ENCODE peak calls at places on chromosomes 4 and X, in eight cellular contexts. S is AG04449; V is HepG2; W is PC-3; I is cardiac muscle cell; P is IMR-90; E is tibial artery; K is CD8-positive, alpha-beta T cell. Q is an unnamed sample.
A peak's percentile ranks its signal among the peaks of the same experiment; 100 is the strongest.

GRCh38 chr4:26083987-26084386 is 170.0 kb downstream of the SMIM20 start:
- DNase-seq in W (peak; percentile 94), K (no peak), P (peak; percentile 95), V (no peak), I (peak; percentile 15), E (no peak), S (peak; percentile 63), Q (peak; percentile 95)

GRCh38 chr4:174592985-174593335 is 70.7 kb upstream of the HPGD start:
- DNase-seq in S (no peak), I (peak; percentile 21), W (peak; percentile 41), K (no peak), E (no peak), P (peak; percentile 12), V (no peak), Q (peak; percentile 35)

GRCh38 chr4:96407651-96408342 is 567.9 kb downstream of the PDHA2 start:
- DNase-seq in S (no peak), K (no peak), P (no peak), E (no peak), V (no peak), I (no peak), W (peak; percentile 8), Q (no peak)

GRCh38 chrX:21837056-21837455 is 2.4 kb upstream of the MBTPS2 start:
- DNase-seq in P (no peak), E (no peak), I (no peak), V (no peak), K (no peak), S (no peak), W (peak; percentile 6), Q (no peak)

GRCh38 chrX:129667412-129667811 is 12.7 kb upstream of the APLN start:
- DNase-seq in V (no peak), E (no peak), I (no peak), S (no peak), K (no peak), W (no peak), P (no peak), Q (no peak)

GRCh38 chrX:2710041-2710471 is 19.0 kb downstream of the CD99 start:
- DNase-seq in K (peak; percentile 22), I (no peak), S (peak; percentile 41), P (peak; percentile 88), E (peak; percentile 42), V (no peak), W (peak; percentile 76), Q (peak; percentile 88)

GRCh38 chr4:57109847-57110634 is at the start of gene IGFBP7:
- DNase-seq in I (peak; percentile 41), P (no peak), S (no peak), V (no peak), E (peak; percentile 69), W (no peak), K (no peak), Q (peak; percentile 50)

GRCh38 chrX:79325263-79325958 is 41.7 kb downstream of the ITM2A start:
- DNase-seq in E (no peak), S (no peak), I (no peak), P (no peak), K (peak; percentile 33), W (peak; percentile 5), V (no peak), Q (no peak)

GRCh38 chr4:74152841-74153240 is 5.1 kb upstream of the MTHFD2L start:
- DNase-seq in P (peak; percentile 40), S (no peak), I (no peak), K (no peak), E (no peak), V (no peak), W (no peak), Q (no peak)

GRCh38 chr4:9932771-9933170 is 88.5 kb downstream of the SLC2A9 start:
- DNase-seq in P (no peak), V (no peak), K (no peak), E (no peak), I (no peak), S (no peak), W (no peak), Q (no peak)

GRCh38 chr4:180052629-180053028 is 2190.6 kb upstream of the TENM3 start:
- DNase-seq in S (no peak), E (no peak), V (no peak), W (no peak), K (no peak), I (no peak), P (no peak), Q (no peak)

GRCh38 chr4:80185787-80186548 is 11.3 kb upstream of the PRDM8 start:
- DNase-seq in I (peak; percentile 30), S (no peak), V (no peak), P (peak; percentile 35), W (no peak), E (no peak), K (no peak), Q (no peak)

GRCh38 chrX:8235026-8235425 is 64.0 kb upstream of the VCX2 start:
- DNase-seq in K (no peak), I (no peak), S (no peak), E (no peak), W (peak; percentile 10), V (no peak), P (no peak), Q (no peak)

DNA sequence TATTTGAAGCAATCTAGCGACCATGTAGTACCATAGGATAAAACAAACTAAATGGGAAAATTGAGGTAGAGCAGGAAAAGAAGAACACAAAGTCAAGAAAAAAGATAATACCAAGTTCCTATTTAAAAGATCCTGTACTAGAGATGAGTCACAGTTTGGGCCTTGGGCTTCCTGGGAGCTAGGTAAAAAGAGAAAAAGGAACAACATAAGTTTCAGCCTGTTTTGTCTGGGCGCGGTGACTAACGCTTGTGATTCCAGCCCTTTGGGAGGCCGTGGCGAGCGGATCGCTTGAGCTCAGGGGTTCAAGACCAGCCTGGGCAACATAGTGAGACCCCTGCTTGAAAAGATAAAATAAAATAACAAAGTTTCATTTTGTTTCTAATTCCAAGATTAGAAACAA is 14.0 kb upstream of the TMEM156 start:
- DNase-seq in V (peak; percentile 41), K (peak; percentile 21), P (peak; percentile 54), I (no peak), E (no peak), S (no peak), W (peak; percentile 74), Q (peak; percentile 30)
- H3K4me3 ChIP-seq in V (peak overlapping the region; percentile 72), K (no peak overlapping the region), P (peak overlapping the region; percentile 93), I (no peak overlapping the region), E (peak overlapping the region; percentile 68), S (peak overlapping the region; percentile 66), W (peak overlapping the region; percentile 88), Q (peak overlapping the region; percentile 79)

GRCh38 chrX:55716937-55717336 is 612 bp upstream of the RRAGB start:
- DNase-seq in P (no peak), E (no peak), S (no peak), K (no peak), I (no peak), V (no peak), W (no peak), Q (no peak)

GRCh38 chrX:55717521-55718497 is at the start of gene RRAGB:
- DNase-seq in P (peak; percentile 91), W (peak; percentile 95), V (peak; percentile 92), I (peak; percentile 92), E (peak; percentile 96), K (peak; percentile 87), S (peak; percentile 51), Q (peak; percentile 91)

GRCh38 chrX:55714111-55714510 is 3.4 kb upstream of the RRAGB start:
- DNase-seq in I (no peak), P (no peak), E (no peak), K (no peak), W (no peak), V (no peak), S (no peak), Q (no peak)

GRCh38 chrX:55713635-55714034 is 3.9 kb upstream of the RRAGB start:
- DNase-seq in W (no peak), P (no peak), E (no peak), I (no peak), V (no peak), S (no peak), K (no peak), Q (no peak)

GRCh38 chrX:55715847-55716246 is 1.7 kb upstream of the RRAGB start:
- DNase-seq in K (no peak), S (no peak), P (no peak), V (peak; percentile 10), W (no peak), I (no peak), E (no peak), Q (no peak)
- TF ChIP-seq CTCF in K (no peak), S (no peak), P (no peak), V (peak; percentile 29), W (no peak), I (no peak), E (no peak), Q (no peak)

GRCh38 chr4:141458501-141458900 is 177.9 kb upstream of the IL15 start:
- DNase-seq in P (peak; percentile 27), W (peak; percentile 44), I (no peak), S (no peak), K (no peak), E (no peak), V (no peak), Q (no peak)
- H3K4me3 ChIP-seq in P (no peak overlapping the region), W (no peak overlapping the region), I (no peak overlapping the region), S (no peak overlapping the region), K (no peak overlapping the region), E (no peak overlapping the region), V (no peak overlapping the region), Q (no peak overlapping the region)

GRCh38 chr4:140600408-140600807 is 31.6 kb upstream of the UCP1 start:
- DNase-seq in E (no peak), P (no peak), I (no peak), S (no peak), V (no peak), W (no peak), K (no peak), Q (no peak)

GRCh38 chr4:140595065-140595464 is 26.3 kb upstream of the UCP1 start:
- DNase-seq in I (peak; percentile 40), P (peak; percentile 9), E (no peak), W (peak; percentile 61), V (peak; percentile 50), S (no peak), K (no peak), Q (peak; percentile 34)
- TF ChIP-seq CTCF in I (peak; percentile 49), P (peak; percentile 39), E (no peak), W (peak; percentile 66), V (peak; percentile 79), S (no peak), K (no peak), Q (peak; percentile 52)